ENCODE peak calls at places on chromosomes 6 and 20, in eight cellular contexts. G, M, R, U, D, C, X and T are unnamed samples. For H3K27me3, the result is how much of the 10 kb centered on the place peaks cover.

GRCh38 chr6:35400901-35401311 is 51.2 kb upstream of the FANCE start:
- DNase-seq in R (peak), X (peak), M (no peak), C (no peak), U (no peak), D (no peak), G (no peak), T (no peak)

GRCh38 chr6:48630511-48630910 is 519.5 kb upstream of the PTCHD4 start:
- DNase-seq in C (no peak), G (no peak), R (no peak), D (no peak), X (no peak), U (no peak), M (no peak), T (no peak)

GRCh38 chr6:104472245-104472644 is 387.5 kb downstream of the HACE1 start:
- DNase-seq in X (no peak), C (no peak), U (no peak), R (no peak), M (no peak), D (no peak), G (no peak), T (no peak)

GRCh38 chr20:46930940-46931339 is 36.3 kb downstream of the EYA2 start:
- DNase-seq in X (no peak), C (no peak), D (no peak), R (no peak), G (no peak), M (no peak), U (no peak), T (no peak)

GRCh38 chr6:88492824-88493223 is 326.7 kb upstream of the CNR1 start:
- DNase-seq in D (no peak), R (peak), M (no peak), C (no peak), X (peak), G (no peak), U (peak), T (no peak)

GRCh38 chr20:25007491-25008305 is 15.1 kb upstream of the APMAP start:
- DNase-seq in C (no peak), D (no peak), R (no peak), M (no peak), X (no peak), G (no peak), U (no peak), T (no peak)

GRCh38 chr20:53089866-53090265 is 117.7 kb downstream of the TSHZ2 start:
- DNase-seq in M (peak), R (no peak), D (no peak), G (no peak), X (no peak), U (no peak), C (peak), T (no peak)

GRCh38 chr6:15872252-15873103 is 209.7 kb upstream of the DTNBP1 start:
- DNase-seq in D (no peak), M (no peak), R (peak), C (no peak), G (no peak), U (no peak), X (no peak), T (no peak)

GRCh38 chr20:17995967-17996819 is 27.4 kb downstream of the MGME1 start:
- DNase-seq in X (peak), D (no peak), R (peak), M (no peak), C (peak), U (peak), G (no peak), T (peak)

GRCh38 chr6:8530775-8531435 is 95.6 kb upstream of the SLC35B3 start:
- DNase-seq in G (no peak), X (no peak), U (no peak), R (no peak), M (no peak), D (no peak), C (no peak), T (no peak)

GRCh38 chr20:57327820-57328219 is 1.8 kb upstream of the SPO11 start:
- DNase-seq in R (no peak), D (no peak), U (no peak), M (no peak), G (no peak), C (no peak), X (no peak), T (no peak)

GRCh38 chr6:34610819-34611477 is 54.8 kb upstream of the SPDEF start:
- DNase-seq in D (no peak), U (peak), M (no peak), G (no peak), X (peak), R (peak), C (no peak), T (no peak)

GRCh38 chr6:31083742-31084354 is 28.5 kb downstream of the C6orf15 start:
- DNase-seq in M (no peak), R (peak), G (no peak), U (peak), C (no peak), X (no peak), D (no peak), T (no peak)

GRCh38 chr6:15340775-15341174 is 94.9 kb downstream of the JARID2 start:
- DNase-seq in M (no peak), X (no peak), C (no peak), G (no peak), D (no peak), R (no peak), U (no peak), T (no peak)

GRCh38 chr20:15702161-15702560 is 871.1 kb downstream of the KIF16B start:
- DNase-seq in U (no peak), C (no peak), X (no peak), D (no peak), M (no peak), G (no peak), R (peak), T (no peak)

DNA sequence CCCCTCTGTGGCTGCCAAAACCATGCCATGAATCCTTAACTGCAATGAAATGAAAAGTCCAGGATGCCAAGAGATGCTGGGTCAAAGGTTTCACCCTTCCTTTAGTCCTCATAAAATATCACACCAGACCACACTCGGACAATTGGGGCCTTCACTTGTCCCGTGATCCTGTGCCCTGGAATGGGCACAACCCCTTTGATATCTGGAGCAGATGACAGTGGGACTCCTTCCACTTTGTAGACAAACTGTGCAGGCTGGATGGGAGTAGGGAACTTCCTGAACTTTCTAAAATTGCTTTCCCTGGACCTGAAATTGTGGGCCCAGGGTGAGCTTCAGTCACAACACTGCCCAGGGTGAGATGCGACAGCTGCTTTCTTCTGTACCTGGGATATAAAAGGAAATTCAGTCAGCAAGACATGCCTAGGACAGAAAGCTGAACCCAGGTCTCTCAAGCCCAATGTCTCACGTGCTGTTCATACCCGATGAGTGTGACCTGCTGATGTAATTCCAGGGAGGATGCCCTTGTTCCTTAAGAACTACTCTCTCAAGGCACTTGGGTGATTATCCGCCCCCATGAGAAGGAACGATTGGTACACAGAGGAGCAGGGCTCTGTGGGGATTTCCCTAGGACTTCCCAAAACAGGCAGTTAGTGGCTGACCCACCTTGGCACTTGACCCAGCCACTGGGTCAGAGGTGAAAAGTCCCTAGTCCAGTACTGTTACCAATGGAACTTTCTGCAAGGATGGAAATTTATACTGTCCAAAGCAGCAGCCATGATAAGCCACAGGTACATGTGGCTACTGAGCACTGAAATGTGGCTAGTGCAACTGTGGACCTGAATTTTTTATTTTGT is 9.3 kb upstream of the BPIFB6 start:
- DNase-seq in C (no peak), X (no peak), R (no peak), D (no peak), G (no peak), M (no peak), U (no peak), T (no peak)
- H3K27me3 ChIP-seq in C (under half), X (under half), R (under half), D (under half), G (under half), M (under half), U (under half), T (under half)

GRCh38 chr20:51029556-51029955 is 6.6 kb upstream of the KCNG1 start:
- DNase-seq in D (no peak), U (no peak), X (no peak), G (no peak), R (no peak), C (no peak), M (no peak), T (no peak)
- H3K27me3 ChIP-seq in D (under half), U (under half), X (under half), G (under half), R (under half), C (under half), M (half or more), T (under half)

GRCh38 chr20:23049933-23050838 is 714 bp upstream of the THBD start:
- DNase-seq in C (no peak), G (peak), M (peak), U (no peak), D (no peak), X (peak), R (peak), T (no peak)

GRCh38 chr20:23050847-23051627 is 1.6 kb upstream of the THBD start:
- DNase-seq in X (peak), C (peak), D (peak), G (peak), R (peak), M (peak), U (peak), T (peak)

GRCh38 chr20:23047738-23048214 is 1.7 kb downstream of the THBD start:
- DNase-seq in U (no peak), X (no peak), D (no peak), R (no peak), M (no peak), G (peak), C (no peak), T (no peak)

GRCh38 chr20:23048283-23049200 is 930 bp downstream of the THBD start:
- DNase-seq in C (peak), M (peak), U (no peak), G (peak), R (peak), D (peak), X (peak), T (no peak)

GRCh38 chr20:23049201-23049932 is at the start of gene THBD:
- DNase-seq in G (peak), U (no peak), X (peak), R (peak), C (peak), D (peak), M (peak), T (peak)
- H3K27me3 ChIP-seq in G (under half), U (under half), X (under half), R (under half), C (under half), D (under half), M (half or more), T (under half)

GRCh38 chr20:64161595-64162238 is 2.5 kb upstream of the MYT1 start:
- DNase-seq in R (peak), D (no peak), X (peak), C (no peak), G (no peak), U (peak), M (peak), T (no peak)
- H3K27me3 ChIP-seq in R (half or more), D (under half), X (half or more), C (under half), G (under half), U (half or more), M (half or more), T (under half)

DNA sequence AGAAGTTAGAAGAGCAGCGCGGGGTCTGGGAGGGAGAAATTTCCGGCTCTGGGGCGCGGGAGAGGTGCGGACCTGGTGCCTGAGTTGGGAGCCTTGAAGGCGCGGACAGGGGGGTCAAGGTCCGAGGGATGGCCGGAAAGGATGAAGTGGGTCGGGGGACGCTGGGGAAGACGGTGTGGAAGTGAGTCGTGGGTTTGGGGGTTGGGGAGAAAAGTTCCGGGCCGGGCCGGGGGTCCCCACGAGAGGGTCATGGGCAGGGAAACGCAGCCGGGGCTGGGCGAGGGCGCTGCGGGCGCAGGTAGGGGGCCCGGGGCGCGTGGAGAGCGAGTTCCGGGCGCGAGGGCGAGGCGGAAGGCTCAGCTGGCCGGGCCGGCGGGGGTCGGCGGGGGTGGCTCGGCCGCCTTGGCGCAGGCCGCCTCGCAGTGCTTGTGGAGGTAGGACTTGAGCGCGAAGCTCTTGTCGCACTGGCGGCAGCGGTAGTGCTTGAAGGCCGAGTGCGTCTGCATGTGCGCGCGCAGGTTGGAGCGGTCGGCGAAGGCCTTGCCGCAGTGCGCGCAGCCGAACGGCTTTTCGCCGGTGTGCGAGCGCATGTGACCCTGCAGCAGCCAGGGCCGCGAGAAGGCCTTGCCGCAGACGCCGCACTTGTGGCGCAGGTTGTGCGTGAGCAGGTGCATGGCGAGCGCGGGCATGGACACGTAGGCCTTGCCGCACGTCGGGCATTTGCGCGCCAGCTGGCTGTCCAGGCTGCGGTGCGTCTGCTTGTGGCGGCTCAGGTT is 10.5 kb upstream of the SRXN1 start:
- DNase-seq in X (no peak), G (peak), M (no peak), D (no peak), U (no peak), C (no peak), R (no peak), T (no peak)
- H3K27me3 ChIP-seq in X (half or more), G (under half), M (half or more), D (under half), U (under half), C (under half), R (under half), T (under half)

GRCh38 chr20:37593710-37594109 is 66.0 kb upstream of the BLCAP start:
- DNase-seq in D (no peak), C (no peak), R (no peak), X (no peak), M (no peak), U (no peak), G (no peak), T (no peak)

GRCh38 chr20:37586078-37586477 is 58.4 kb upstream of the BLCAP start:
- DNase-seq in C (no peak), X (no peak), D (no peak), U (no peak), G (no peak), M (no peak), R (no peak), T (no peak)

GRCh38 chr20:37596168-37596567 is 68.5 kb upstream of the BLCAP start:
- DNase-seq in D (no peak), U (no peak), M (no peak), X (no peak), R (no peak), G (no peak), C (no peak), T (no peak)

DNA sequence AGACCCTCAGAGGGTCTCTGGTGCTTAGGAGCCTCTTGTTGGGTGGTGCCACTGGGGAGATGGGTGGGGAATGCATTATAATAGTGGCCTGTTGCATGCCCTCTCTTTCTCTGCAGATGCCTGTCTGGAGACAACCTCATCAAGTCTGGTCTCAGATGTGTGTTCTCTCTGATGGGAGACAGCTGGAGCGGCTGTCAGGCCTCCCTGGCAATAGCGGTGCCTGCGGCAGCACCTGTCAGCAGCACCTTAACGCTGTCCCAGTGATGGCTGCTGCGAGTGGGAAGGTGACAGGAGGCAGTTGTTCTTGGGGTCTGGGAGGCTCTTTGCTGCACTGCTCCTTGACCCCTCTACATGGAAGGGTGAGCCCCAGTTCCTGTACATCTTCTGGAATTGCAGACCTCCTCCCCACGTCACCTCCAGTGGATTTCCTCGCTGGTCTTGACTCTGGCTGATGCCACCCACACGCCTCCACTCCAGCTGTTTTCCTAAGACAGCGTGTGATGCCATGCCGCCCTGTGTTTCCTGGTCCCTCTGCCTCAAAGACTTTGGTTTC is 63.3 kb upstream of the BLCAP start:
- DNase-seq in C (no peak), M (no peak), R (no peak), G (no peak), U (no peak), X (no peak), D (no peak), T (no peak)
- H3K27me3 ChIP-seq in C (under half), M (half or more), R (under half), G (under half), U (under half), X (under half), D (under half), T (under half)

GRCh38 chr6:130240232-130240631 is 17.5 kb upstream of the SAMD3 start:
- DNase-seq in G (no peak), C (no peak), D (no peak), U (no peak), R (peak), X (peak), M (no peak), T (no peak)

GRCh38 chr6:130239755-130240154 is 17.0 kb upstream of the SAMD3 start:
- DNase-seq in U (no peak), D (no peak), G (no peak), X (no peak), C (no peak), R (no peak), M (no peak), T (no peak)

GRCh38 chr6:130244728-130245127 is 22.0 kb upstream of the SAMD3 start:
- DNase-seq in R (no peak), M (no peak), G (no peak), C (no peak), U (no peak), X (no peak), D (no peak), T (no peak)

GRCh38 chr6:130245267-130245666 is 22.5 kb upstream of the SAMD3 start:
- DNase-seq in R (no peak), G (no peak), U (no peak), X (no peak), D (no peak), C (no peak), M (no peak), T (no peak)
- H3K27me3 ChIP-seq in R (under half), G (under half), U (under half), X (under half), D (under half), C (under half), M (under half), T (under half)

GRCh38 chr6:10416863-10417641 is 2.2 kb upstream of the TFAP2A start:
- DNase-seq in G (no peak), X (no peak), U (no peak), C (no peak), D (no peak), R (no peak), M (no peak), T (no peak)
- H3K27me3 ChIP-seq in G (under half), X (under half), U (half or more), C (half or more), D (under half), R (half or more), M (half or more), T (half or more)